ENCODE peak calls at places on chromosomes 5 and 9, in nine cellular contexts. J is psoas muscle; X is tibial artery; O is aorta; H is CD8-positive, alpha-beta T cell; G is fibroblast of mammary gland; L is trophoblast cell; R is PC-3; I is mucosa of descending colon. M is an unnamed sample.

GRCh38 chr9:73118898-73119554 is 32.6 kb upstream of the ANXA1 start:
- DNase-seq in J (no peak), X (no peak), O (no peak), H (no peak), G (peak), L (peak), R (peak), I (no peak), M (no peak)

GRCh38 chr9:15308511-15308910 is 1.5 kb upstream of the TTC39B start:
- DNase-seq in J (no peak), X (no peak), O (no peak), H (no peak), G (peak), L (no peak), R (peak), I (no peak), M (peak)

GRCh38 chr9:128093016-128093415 is 25.0 kb downstream of the SLC25A25 start:
- DNase-seq in J (no peak), X (no peak), O (no peak), H (no peak), G (no peak), L (no peak), R (no peak), I (no peak), M (no peak)

GRCh38 chr5:171323007-171323406 is 14.0 kb downstream of the TLX3 start:
- DNase-seq in J (no peak), X (no peak), O (no peak), H (no peak), G (no peak), L (no peak), R (no peak), I (no peak), M (no peak)

GRCh38 chr9:21070171-21070571 is 7.6 kb downstream of the IFNB1 start:
- DNase-seq in J (peak), X (peak), O (peak), H (no peak), G (peak), L (peak), R (peak), I (no peak), M (peak)

GRCh38 chr5:133612021-133612860 is at the start of gene FSTL4:
- DNase-seq in J (no peak), X (no peak), O (no peak), H (peak), G (no peak), L (peak), R (peak), I (peak), M (no peak)

GRCh38 chr9:111603041-111603440 is 3.6 kb upstream of the PTGR1 start:
- DNase-seq in J (no peak), X (no peak), O (no peak), H (no peak), G (no peak), L (no peak), R (no peak), I (no peak), M (no peak)

GRCh38 chr5:159458217-159458711 is 128.0 kb upstream of the IL12B start:
- DNase-seq in J (no peak), X (no peak), O (no peak), H (no peak), G (no peak), L (peak), R (no peak), I (no peak), M (no peak)

GRCh38 chr9:136576269-136576626 is 30.4 kb upstream of the NOTCH1 start:
- DNase-seq in J (no peak), X (peak), O (peak), H (no peak), G (no peak), L (no peak), R (peak), I (no peak), M (no peak)

GRCh38 chr9:18568969-18569368 is 95.0 kb downstream of the ADAMTSL1 start:
- DNase-seq in J (no peak), X (no peak), O (no peak), H (no peak), G (peak), L (no peak), R (no peak), I (no peak), M (no peak)

GRCh38 chr9:135079018-135079417 is 8.4 kb upstream of the OLFM1 start:
- DNase-seq in J (no peak), X (peak), O (no peak), H (no peak), G (no peak), L (no peak), R (no peak), I (no peak), M (no peak)

GRCh38 chr9:136225748-136226679 is 19.6 kb downstream of the QSOX2 start:
- DNase-seq in J (peak), X (no peak), O (no peak), H (peak), G (peak), L (peak), R (peak), I (peak), M (no peak)

DNA sequence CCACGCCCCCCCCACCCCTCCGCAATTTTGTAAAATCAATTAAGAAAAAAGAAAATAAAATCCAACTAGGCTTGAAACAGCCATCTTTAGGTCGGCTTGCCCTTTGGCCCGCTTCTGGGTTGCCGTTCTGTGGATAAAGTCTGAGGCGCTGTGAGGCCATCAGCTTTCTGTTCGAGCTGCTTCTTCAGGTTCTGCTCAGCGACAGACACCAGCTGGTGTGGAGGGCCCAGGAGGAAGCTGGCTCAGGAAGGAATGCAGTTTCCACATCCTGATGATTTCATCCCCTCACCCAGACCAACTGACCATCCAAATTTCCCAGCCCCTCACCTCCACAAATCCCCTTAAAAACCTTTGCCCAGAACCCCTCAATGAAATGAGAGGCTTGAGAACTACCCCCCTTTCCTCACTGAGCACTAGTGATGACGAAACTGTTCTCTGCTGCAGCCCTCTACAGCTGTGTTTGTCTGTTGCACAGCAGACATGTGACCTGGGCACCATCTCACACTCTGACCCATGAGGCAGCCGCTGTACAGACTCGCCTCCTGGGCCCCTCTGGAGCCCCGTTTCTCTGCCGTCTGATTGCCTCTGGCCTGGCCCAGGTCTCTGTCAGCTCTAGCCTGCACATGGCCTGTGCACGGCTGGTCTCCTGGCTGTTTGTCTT is 45.4 kb downstream of the SPATA31C2 start:
- DNase-seq in J (no peak), X (no peak), O (no peak), H (no peak), G (peak), L (peak), R (no peak), I (no peak), M (no peak)
- H3K4me3 ChIP-seq in J (no peak), X (no peak), O (no peak), H (no peak), G (no peak), L (no peak), R (no peak), I (no peak), M (peak)

DNA sequence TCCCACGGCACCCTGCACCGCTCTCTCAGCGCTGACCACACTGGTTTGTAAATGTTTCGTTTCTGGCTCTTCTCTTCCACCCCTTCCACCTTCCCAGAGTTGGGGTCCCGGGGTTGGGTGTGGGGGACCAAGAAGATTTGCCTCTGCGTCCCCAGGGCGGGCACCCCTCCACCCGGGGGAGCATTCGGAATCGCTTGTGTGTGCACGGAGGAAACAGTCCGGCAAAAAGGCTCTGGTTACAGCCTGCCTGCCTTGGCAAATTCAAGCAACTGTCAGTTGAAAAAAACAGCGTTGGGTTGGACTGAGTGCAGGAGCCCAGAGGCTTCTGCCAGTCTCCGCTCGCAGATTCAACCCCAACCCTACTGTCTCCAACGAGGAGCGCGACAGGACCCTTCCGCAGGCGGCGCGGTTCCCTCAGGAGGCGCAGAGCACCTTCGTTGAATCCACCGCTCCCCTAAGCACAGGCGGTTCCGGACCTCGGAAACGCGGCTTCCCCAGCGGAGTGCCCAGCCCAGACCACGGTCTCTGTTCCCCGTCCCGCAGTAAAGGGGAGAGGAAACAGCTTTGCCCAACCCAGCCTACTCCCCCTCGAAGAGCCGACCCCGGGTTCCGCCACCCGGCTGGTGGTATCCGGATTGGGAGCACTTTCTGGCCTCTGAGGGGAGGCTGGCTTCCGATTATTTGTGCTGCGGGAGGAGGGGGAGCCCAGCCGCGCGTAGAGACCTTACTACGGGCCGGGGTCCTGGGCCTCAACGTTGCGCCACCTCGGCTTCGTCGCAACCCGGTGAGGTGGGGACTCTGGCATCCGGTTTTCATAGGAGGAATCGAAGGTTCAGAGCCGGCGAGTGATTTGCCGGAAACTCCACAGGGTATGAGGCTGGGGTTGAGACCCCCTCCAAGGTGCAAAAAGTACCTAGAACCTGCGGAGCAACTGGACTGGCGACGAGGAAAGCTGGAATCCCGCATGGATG is 9.6 kb downstream of the LHX6 start:
- DNase-seq in J (no peak), X (no peak), O (no peak), H (no peak), G (no peak), L (no peak), R (no peak), I (no peak), M (no peak)
- H3K4me3 ChIP-seq in J (peak), X (no peak), O (no peak), H (peak), G (no peak), L (no peak), R (no peak), I (no peak), M (no peak)

GRCh38 chr5:180649297-180650039 is at the start of gene FLT4:
- DNase-seq in J (no peak), X (peak), O (no peak), H (no peak), G (no peak), L (peak), R (no peak), I (no peak), M (no peak)
- H3K4me3 ChIP-seq in J (peak), X (peak), O (peak), H (peak), G (no peak), L (peak), R (peak), I (no peak), M (peak)

GRCh38 chr5:80963521-80963895 is 3.3 kb downstream of the RASGRF2 start:
- DNase-seq in J (no peak), X (no peak), O (no peak), H (no peak), G (no peak), L (no peak), R (no peak), I (no peak), M (no peak)
- H3K4me3 ChIP-seq in J (peak), X (no peak), O (no peak), H (no peak), G (no peak), L (no peak), R (no peak), I (no peak), M (peak)

GRCh38 chr5:59582746-59583145 is 310.8 kb downstream of the PDE4D start:
- DNase-seq in J (no peak), X (no peak), O (no peak), H (no peak), G (no peak), L (no peak), R (no peak), I (no peak), M (no peak)

GRCh38 chr5:59586811-59587340 is 306.6 kb downstream of the PDE4D start:
- DNase-seq in J (no peak), X (no peak), O (no peak), H (no peak), G (peak), L (no peak), R (no peak), I (no peak), M (no peak)

GRCh38 chr5:59584858-59585846 is 308.4 kb downstream of the PDE4D start:
- DNase-seq in J (peak), X (no peak), O (no peak), H (no peak), G (no peak), L (no peak), R (no peak), I (no peak), M (no peak)

GRCh38 chr5:59583810-59584562 is 309.5 kb downstream of the PDE4D start:
- DNase-seq in J (no peak), X (no peak), O (no peak), H (no peak), G (no peak), L (no peak), R (no peak), I (no peak), M (no peak)

DNA sequence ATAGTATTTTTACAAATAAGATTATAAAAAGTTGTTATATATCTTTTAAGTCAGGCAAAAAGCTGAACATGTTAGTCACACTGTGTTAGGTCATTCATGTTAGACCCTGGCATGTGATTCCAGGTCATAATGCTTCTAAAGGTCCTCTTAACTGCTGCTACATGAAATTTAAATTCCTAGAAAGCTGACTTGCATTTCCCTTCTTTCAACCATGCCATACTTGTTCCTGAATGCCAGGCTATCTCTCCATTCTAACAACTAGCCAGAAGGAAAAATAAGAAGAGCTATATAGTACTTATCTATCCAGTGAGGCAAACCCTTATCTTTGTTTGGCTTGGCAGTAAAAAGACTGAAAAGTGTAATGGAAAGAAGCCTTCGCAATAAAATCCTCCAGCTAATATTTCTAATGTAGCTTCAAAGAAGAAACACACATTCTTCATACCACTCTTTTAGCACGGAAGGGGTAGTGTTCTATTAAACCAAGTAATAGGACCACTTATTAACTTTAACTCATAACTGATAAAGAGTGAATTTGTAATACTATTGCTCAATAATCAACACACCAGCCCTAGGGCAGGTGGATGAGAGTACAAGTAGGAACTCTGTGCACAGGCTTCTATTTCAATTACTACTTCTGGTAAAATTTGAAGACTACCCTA is 310.2 kb downstream of the PDE4D start:
- DNase-seq in J (no peak), X (no peak), O (no peak), H (no peak), G (no peak), L (no peak), R (no peak), I (no peak), M (no peak)
- H3K4me3 ChIP-seq in J (peak), X (no peak), O (no peak), H (no peak), G (no peak), L (no peak), R (no peak), I (no peak), M (no peak)

GRCh38 chr9:2026598-2026997 is 11.5 kb downstream of the SMARCA2 start:
- DNase-seq in J (no peak), X (no peak), O (no peak), H (no peak), G (no peak), L (no peak), R (no peak), I (no peak), M (no peak)
- H3K4me3 ChIP-seq in J (no peak), X (no peak), O (no peak), H (no peak), G (no peak), L (no peak), R (no peak), I (no peak), M (no peak)

DNA sequence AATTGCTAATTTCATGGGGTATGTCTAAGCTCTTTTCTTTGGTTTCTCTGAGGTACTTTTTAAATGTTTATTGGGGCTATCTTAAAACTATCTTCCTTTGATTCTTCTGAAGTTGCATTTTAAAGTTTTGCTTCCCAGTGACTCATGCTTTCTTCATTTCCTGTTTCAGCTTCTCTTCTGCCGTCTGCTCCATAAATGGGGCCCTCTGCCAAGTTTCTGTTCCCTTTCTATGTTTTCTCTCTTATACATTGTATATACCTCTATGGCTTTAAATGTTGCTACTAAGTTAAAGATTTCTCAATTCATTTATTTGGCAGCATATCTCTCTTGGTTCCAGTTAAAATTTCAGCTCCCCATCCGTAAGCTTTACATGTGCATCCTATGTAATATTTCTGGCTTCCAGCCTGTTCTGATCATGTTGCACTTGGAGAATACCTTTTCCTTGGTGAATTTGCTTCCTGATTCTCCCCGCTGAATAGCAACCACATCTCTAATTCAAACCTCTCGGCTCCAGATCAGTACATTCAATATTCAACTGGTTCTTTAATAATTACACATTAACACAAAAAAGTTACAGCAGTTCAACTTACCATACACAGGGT is 125.3 kb downstream of the ST8SIA4 start:
- DNase-seq in J (no peak), X (no peak), O (peak), H (no peak), G (peak), L (peak), R (peak), I (no peak), M (peak)
- H3K4me3 ChIP-seq in J (no peak), X (no peak), O (no peak), H (no peak), G (no peak), L (no peak), R (peak), I (no peak), M (no peak)

GRCh38 chr5:40911278-40911677 is 2.0 kb downstream of the C7 start:
- DNase-seq in J (no peak), X (no peak), O (no peak), H (no peak), G (no peak), L (no peak), R (no peak), I (no peak), M (no peak)
- H3K4me3 ChIP-seq in J (no peak), X (no peak), O (no peak), H (no peak), G (no peak), L (no peak), R (no peak), I (no peak), M (no peak)

DNA sequence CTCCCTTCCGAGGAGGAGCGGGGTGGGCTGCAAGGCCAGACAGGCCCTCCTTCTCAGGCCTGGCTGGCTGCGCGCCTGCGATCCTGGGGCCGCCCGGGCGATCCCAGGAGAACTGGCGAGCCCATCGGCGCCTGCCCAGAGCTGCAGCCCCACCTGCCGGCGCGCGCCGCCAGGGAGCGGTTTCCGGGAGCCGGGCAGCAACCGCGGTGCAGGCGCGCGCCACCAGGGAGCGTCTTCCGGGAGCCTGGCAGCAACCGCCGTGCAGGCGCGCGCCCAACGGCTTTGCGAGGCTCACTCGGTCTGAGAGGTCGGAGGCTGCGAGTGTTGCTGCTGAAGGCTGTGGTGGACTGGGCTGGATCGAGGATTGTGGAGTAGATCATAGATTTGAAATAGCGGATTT is 668.7 kb downstream of the SPATA31A6 start:
- DNase-seq in J (peak), X (no peak), O (peak), H (no peak), G (peak), L (peak), R (peak), I (no peak), M (no peak)
- H3K4me3 ChIP-seq in J (peak), X (no peak), O (no peak), H (no peak), G (no peak), L (peak), R (no peak), I (no peak), M (no peak)

M was measured in AG04450.